ENCODE peak calls at places on chromosomes 6 and 20, in six cellular contexts. One of them, this sample, is unnamed.

GRCh38 chr20:1203630-1204029 is 376 bp downstream of the C20orf202 start:
- DNase-seq in HCT116: no peak
- DNase-seq in HepG2: no peak
- DNase-seq in A549: no peak
- DNase-seq in SK-N-SH: no peak
- DNase-seq in NB4: no peak
- DNase-seq in this sample: no peak

GRCh38 chr6:151391021-151391470 is 313 bp downstream of the ZBTB2 start:
- DNase-seq in HCT116: no peak
- DNase-seq in NB4: peak; percentile 83
- DNase-seq in A549: peak; percentile 25
- DNase-seq in HepG2: peak; percentile 52
- DNase-seq in SK-N-SH: peak; percentile 92
- DNase-seq in this sample: peak; percentile 65

GRCh38 chr6:29850011-29850553 is 22.5 kb downstream of the HLA-G start:
- DNase-seq in NB4: no peak
- DNase-seq in A549: no peak
- DNase-seq in HCT116: no peak
- DNase-seq in HepG2: no peak
- DNase-seq in SK-N-SH: no peak
- DNase-seq in this sample: peak; percentile 53

GRCh38 chr6:3838992-3839867 is 9.9 kb upstream of the FAM50B start:
- DNase-seq in SK-N-SH: no peak
- DNase-seq in NB4: no peak
- DNase-seq in HepG2: peak; percentile 95
- DNase-seq in A549: no peak
- DNase-seq in HCT116: no peak
- DNase-seq in this sample: no peak

GRCh38 chr6:7675353-7675945 is 50.5 kb upstream of the BMP6 start:
- DNase-seq in NB4: no peak
- DNase-seq in HepG2: no peak
- DNase-seq in A549: no peak
- DNase-seq in SK-N-SH: no peak
- DNase-seq in HCT116: no peak
- DNase-seq in this sample: no peak

GRCh38 chr6:121435444-121436069 is at the start of gene GJA1:
- DNase-seq in SK-N-SH: peak; percentile 22
- DNase-seq in NB4: peak; percentile 87
- DNase-seq in A549: peak; percentile 61
- DNase-seq in HepG2: no peak
- DNase-seq in HCT116: no peak
- DNase-seq in this sample: peak; percentile 45

GRCh38 chr20:46994341-46994740 is 99.7 kb downstream of the EYA2 start:
- DNase-seq in HCT116: no peak
- DNase-seq in HepG2: no peak
- DNase-seq in SK-N-SH: no peak
- DNase-seq in NB4: no peak
- DNase-seq in A549: no peak
- DNase-seq in this sample: no peak

GRCh38 chr6:29527126-29527525 is 32.4 kb downstream of the UBD start:
- DNase-seq in HCT116: no peak
- DNase-seq in HepG2: no peak
- DNase-seq in SK-N-SH: no peak
- DNase-seq in A549: no peak
- DNase-seq in NB4: no peak
- DNase-seq in this sample: no peak

GRCh38 chr20:59005523-59006166 is 1.4 kb downstream of the CTSZ start:
- DNase-seq in HepG2: no peak
- DNase-seq in A549: no peak
- DNase-seq in HCT116: no peak
- DNase-seq in SK-N-SH: no peak
- DNase-seq in NB4: no peak
- DNase-seq in this sample: no peak

GRCh38 chr6:157981395-157982296 is at the start of gene SYNJ2:
- DNase-seq in SK-N-SH: peak; percentile 91
- DNase-seq in A549: peak; percentile 67
- DNase-seq in HepG2: peak; percentile 83
- DNase-seq in HCT116: no peak
- DNase-seq in NB4: peak; percentile 79
- DNase-seq in this sample: peak; percentile 75

GRCh38 chr6:37628611-37629320 is 68.9 kb downstream of the MDGA1 start:
- DNase-seq in SK-N-SH: no peak
- DNase-seq in NB4: no peak
- DNase-seq in HepG2: no peak
- DNase-seq in A549: no peak
- DNase-seq in HCT116: no peak
- DNase-seq in this sample: no peak

GRCh38 chr20:48919882-48920526 is 1.5 kb upstream of the ARFGEF2 start:
- DNase-seq in NB4: peak; percentile 59
- DNase-seq in HCT116: no peak
- DNase-seq in SK-N-SH: no peak
- DNase-seq in A549: no peak
- DNase-seq in HepG2: peak; percentile 98
- DNase-seq in this sample: no peak

GRCh38 chr6:63730311-63730710 is 94.7 kb downstream of the PHF3 start:
- DNase-seq in HepG2: no peak
- DNase-seq in HCT116: no peak
- DNase-seq in SK-N-SH: no peak
- DNase-seq in NB4: no peak
- DNase-seq in A549: no peak
- DNase-seq in this sample: no peak

GRCh38 chr6:110755411-110755834 is 59.8 kb downstream of the CDK19 start:
- DNase-seq in SK-N-SH: no peak
- DNase-seq in HCT116: no peak
- DNase-seq in HepG2: peak; percentile 82
- DNase-seq in A549: no peak
- DNase-seq in NB4: no peak
- DNase-seq in this sample: no peak

GRCh38 chr6:166308769-166309589 is 787 bp upstream of the PRR18 start:
- DNase-seq in A549: no peak
- DNase-seq in HepG2: peak; percentile 36
- DNase-seq in SK-N-SH: peak; percentile 38
- DNase-seq in NB4: no peak
- DNase-seq in HCT116: no peak
- DNase-seq in this sample: no peak

GRCh38 chr6:163935158-163935762 is 520.7 kb downstream of the QKI start:
- DNase-seq in NB4: no peak
- DNase-seq in HCT116: no peak
- DNase-seq in SK-N-SH: no peak
- DNase-seq in HepG2: no peak
- DNase-seq in A549: no peak
- DNase-seq in this sample: no peak

GRCh38 chr6:3911130-3911529 is 62.0 kb downstream of the FAM50B start:
- DNase-seq in HepG2: no peak
- DNase-seq in SK-N-SH: no peak
- DNase-seq in A549: no peak
- DNase-seq in NB4: no peak
- DNase-seq in HCT116: no peak
- DNase-seq in this sample: no peak

GRCh38 chr20:17868146-17868545 is 100.4 kb downstream of the SNX5 start:
- DNase-seq in HepG2: no peak
- DNase-seq in HCT116: no peak
- DNase-seq in NB4: no peak
- DNase-seq in SK-N-SH: no peak
- DNase-seq in A549: no peak
- DNase-seq in this sample: no peak

GRCh38 chr20:16574656-16575355 is 1.6 kb upstream of the KIF16B start:
- DNase-seq in A549: peak; percentile 99
- DNase-seq in SK-N-SH: peak; percentile 95
- DNase-seq in HCT116: peak; percentile 86
- DNase-seq in NB4: peak; percentile 85
- DNase-seq in HepG2: peak; percentile 94
- DNase-seq in this sample: peak; percentile 86

GRCh38 chr6:83381949-83382348 is 48.9 kb downstream of the ME1 start:
- DNase-seq in NB4: no peak
- DNase-seq in SK-N-SH: no peak
- DNase-seq in HCT116: no peak
- DNase-seq in HepG2: no peak
- DNase-seq in A549: no peak
- DNase-seq in this sample: no peak

GRCh38 chr6:123316733-123317323 is 319.9 kb downstream of the TRDN start:
- DNase-seq in HCT116: no peak
- DNase-seq in HepG2: peak; percentile 9
- DNase-seq in NB4: peak; percentile 16
- DNase-seq in SK-N-SH: peak; percentile 0
- DNase-seq in A549: no peak
- DNase-seq in this sample: no peak

GRCh38 chr20:39909447-39909846 is 779.6 kb downstream of the MAFB start:
- DNase-seq in HepG2: no peak
- DNase-seq in HCT116: no peak
- DNase-seq in NB4: peak; percentile 34
- DNase-seq in SK-N-SH: no peak
- DNase-seq in A549: no peak
- DNase-seq in this sample: no peak

GRCh38 chr6:119267506-119267905 is 82.1 kb downstream of the MAN1A1 start:
- DNase-seq in HCT116: no peak
- DNase-seq in SK-N-SH: no peak
- DNase-seq in HepG2: no peak
- DNase-seq in A549: no peak
- DNase-seq in NB4: peak; percentile 15
- DNase-seq in this sample: no peak

DNA sequence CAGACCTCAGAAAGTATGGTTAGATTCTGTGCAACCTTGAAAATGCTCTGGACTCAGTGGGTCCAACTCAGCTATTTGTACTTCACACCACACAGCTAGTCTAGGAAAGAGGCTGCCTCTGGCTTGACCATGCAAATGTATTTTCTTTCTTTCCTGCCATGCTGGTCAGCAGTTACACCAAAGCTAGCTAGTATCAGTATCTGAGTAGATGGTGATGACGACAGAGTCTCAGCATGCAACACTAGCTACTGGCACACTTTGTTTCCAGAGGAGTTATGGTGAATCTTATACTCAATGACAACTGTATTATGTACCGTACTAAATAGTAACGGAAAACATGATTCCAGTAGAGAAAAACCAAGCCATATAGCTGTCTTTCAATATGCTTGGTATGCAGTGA is 96.6 kb upstream of the POPDC3 start:
- DNase-seq in HepG2: no peak
- DNase-seq in A549: no peak
- DNase-seq in HCT116: no peak
- DNase-seq in SK-N-SH: no peak
- DNase-seq in NB4: no peak
- DNase-seq in this sample: no peak
- TF ChIP-seq MAX in HepG2: no peak
- TF ChIP-seq MAX in A549: no peak
- TF ChIP-seq MAX in HCT116: no peak
- TF ChIP-seq MAX in SK-N-SH: no peak
- TF ChIP-seq MAX in NB4: no peak
- TF ChIP-seq MAX in this sample: no peak

DNA sequence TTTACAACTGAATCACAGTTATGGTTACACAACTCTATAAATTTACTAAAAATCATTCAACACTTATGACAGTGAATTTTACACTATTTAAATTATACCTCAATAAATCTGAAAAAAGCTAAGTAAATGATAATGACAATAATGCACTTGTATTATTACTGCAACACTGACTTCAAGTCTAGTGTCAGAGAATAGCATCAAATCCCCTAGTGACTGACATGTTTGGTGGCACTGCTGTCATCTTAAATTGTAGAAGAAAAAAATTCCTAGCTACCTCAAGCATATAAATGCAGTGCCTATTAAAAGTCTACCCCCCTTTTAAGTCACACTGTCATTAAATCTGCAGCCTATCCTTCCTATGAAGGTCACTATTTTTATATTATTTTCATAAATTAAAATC is 189.4 kb upstream of the RUNX2 start:
- DNase-seq in NB4: no peak
- DNase-seq in HepG2: no peak
- DNase-seq in SK-N-SH: no peak
- DNase-seq in HCT116: no peak
- DNase-seq in A549: no peak
- DNase-seq in this sample: no peak
- TF ChIP-seq MAX in NB4: no peak
- TF ChIP-seq MAX in HepG2: no peak
- TF ChIP-seq MAX in SK-N-SH: no peak
- TF ChIP-seq MAX in HCT116: no peak
- TF ChIP-seq MAX in A549: no peak
- TF ChIP-seq MAX in this sample: no peak

GRCh38 chr6:164962805-164963204 is 346.6 kb downstream of the C6orf118 start:
- DNase-seq in HepG2: no peak
- DNase-seq in A549: no peak
- DNase-seq in NB4: no peak
- DNase-seq in HCT116: no peak
- DNase-seq in SK-N-SH: no peak
- DNase-seq in this sample: no peak
- TF ChIP-seq MAX in HepG2: no peak
- TF ChIP-seq MAX in A549: no peak
- TF ChIP-seq MAX in NB4: no peak
- TF ChIP-seq MAX in HCT116: no peak
- TF ChIP-seq MAX in SK-N-SH: no peak
- TF ChIP-seq MAX in this sample: no peak

GRCh38 chr20:38170219-38170902 is 5.3 kb upstream of the TGM2 start:
- DNase-seq in HepG2: no peak
- DNase-seq in SK-N-SH: no peak
- DNase-seq in A549: no peak
- DNase-seq in NB4: no peak
- DNase-seq in HCT116: no peak
- DNase-seq in this sample: no peak

GRCh38 chr20:38167851-38168760 is 3.0 kb upstream of the TGM2 start:
- DNase-seq in NB4: peak; percentile 84
- DNase-seq in A549: peak; percentile 57
- DNase-seq in SK-N-SH: no peak
- DNase-seq in HCT116: no peak
- DNase-seq in HepG2: peak; percentile 92
- DNase-seq in this sample: no peak

GRCh38 chr20:38169636-38170035 is 4.6 kb upstream of the TGM2 start:
- DNase-seq in HepG2: no peak
- DNase-seq in SK-N-SH: no peak
- DNase-seq in NB4: no peak
- DNase-seq in A549: no peak
- DNase-seq in HCT116: no peak
- DNase-seq in this sample: no peak

GRCh38 chr20:38167466-38167850 is 2.4 kb upstream of the TGM2 start:
- DNase-seq in HCT116: no peak
- DNase-seq in HepG2: no peak
- DNase-seq in NB4: no peak
- DNase-seq in SK-N-SH: no peak
- DNase-seq in A549: no peak
- DNase-seq in this sample: no peak

DNA sequence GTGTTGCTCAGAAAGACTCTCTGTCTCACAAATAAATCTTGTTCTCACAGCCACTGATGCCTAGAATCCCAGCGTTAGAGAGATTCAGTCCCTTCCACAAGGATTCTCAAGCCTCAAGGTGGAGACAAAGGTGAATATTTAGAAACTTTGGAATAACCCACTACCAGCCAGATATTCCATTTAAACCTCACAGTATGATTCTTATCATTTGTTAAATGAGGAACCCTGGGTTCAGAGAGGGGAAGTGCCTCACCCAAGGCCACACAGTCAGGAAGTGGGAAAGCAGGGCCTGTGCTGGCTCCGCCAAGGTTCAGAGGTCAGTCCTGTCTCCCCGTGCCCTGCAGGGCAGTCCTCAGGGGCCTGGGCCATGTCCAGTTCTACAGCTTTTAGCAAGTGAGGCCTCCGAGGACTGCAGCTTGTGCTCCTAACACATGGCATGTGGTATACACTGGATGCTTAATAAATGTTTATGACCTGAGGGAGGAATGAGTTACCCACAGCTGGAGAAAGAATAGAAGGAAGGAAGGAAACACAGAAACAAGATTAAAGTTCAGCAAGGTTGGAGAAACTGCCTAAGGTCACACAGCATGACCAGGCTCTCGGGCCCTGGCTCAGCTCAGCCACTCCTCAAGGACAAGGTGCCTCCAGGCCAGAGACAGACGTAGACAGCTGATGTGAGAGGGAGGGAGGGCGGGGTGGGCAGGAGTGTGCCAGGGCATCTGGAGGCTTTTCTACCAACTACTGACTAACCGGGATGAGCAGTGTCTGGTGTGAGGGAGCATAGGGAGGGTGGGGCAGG is 3.9 kb upstream of the TGM2 start:
- DNase-seq in HepG2: peak; percentile 52
- DNase-seq in SK-N-SH: no peak
- DNase-seq in NB4: peak; percentile 55
- DNase-seq in A549: no peak
- DNase-seq in HCT116: no peak
- DNase-seq in this sample: no peak
- TF ChIP-seq MAX in HepG2: peak; percentile 49
- TF ChIP-seq MAX in SK-N-SH: no peak
- TF ChIP-seq MAX in NB4: no peak
- TF ChIP-seq MAX in A549: no peak
- TF ChIP-seq MAX in HCT116: no peak
- TF ChIP-seq MAX in this sample: no peak